ENCODE peak calls at places on chromosome 19, in nine cellular contexts. P is ELF-1; T is ureter; N is activated CD4-positive, alpha-beta T cell treated with anti-CD3 and anti-CD28 coated beads for 48 hours; R is HS-5; U is bronchial epithelial cell; K is EL; A is SK-MEL-5; X is DMS 273 treated with DMSO at 0.1 percent for 48 hours. H is an unnamed sample.
A peak's percentile ranks its signal among the peaks of the same experiment; 100 is the strongest.

GRCh38 chr19:38650911-38651584 is 3.6 kb downstream of the ACTN4 start:
- DNase-seq in T (no peak), U (peak; percentile 80), A (no peak), N (no peak), P (no peak), X (no peak), R (peak; percentile 97), K (peak; percentile 92), H (peak; percentile 80)

GRCh38 chr19:4390017-4390861 is 10.1 kb downstream of the SH3GL1 start:
- DNase-seq in X (no peak), A (no peak), P (peak; percentile 94), R (no peak), U (peak; percentile 33), N (no peak), K (peak; percentile 28), T (no peak), H (peak; percentile 17)

GRCh38 chr19:18588611-18589379 is at the start of gene REX1BD:
- DNase-seq in T (peak; percentile 83), X (peak; percentile 48), R (peak; percentile 48), K (peak; percentile 83), U (peak; percentile 43), A (peak; percentile 55), P (peak; percentile 93), N (peak; percentile 89), H (peak; percentile 66)

GRCh38 chr19:56294557-56294956 is 20.1 kb downstream of the ZSCAN5A start:
- DNase-seq in N (no peak), T (no peak), U (peak; percentile 83), A (peak; percentile 69), X (no peak), R (no peak), P (no peak), K (peak; percentile 26), H (peak; percentile 94)

GRCh38 chr19:38990949-38991697 is 15.6 kb upstream of the FBXO17 start:
- DNase-seq in R (no peak), A (no peak), P (no peak), T (peak; percentile 49), U (no peak), N (no peak), K (peak; percentile 76), X (no peak), H (no peak)

GRCh38 chr19:41699968-41700323 is 8.5 kb upstream of the CEACAM5 start:
- DNase-seq in U (no peak), T (peak; percentile 27), K (no peak), R (no peak), A (no peak), X (no peak), P (no peak), N (no peak), H (no peak)

GRCh38 chr19:28633223-28634030 is 579.5 kb downstream of the UQCRFS1 start:
- DNase-seq in R (no peak), K (peak; percentile 56), N (peak; percentile 61), P (peak; percentile 85), X (peak; percentile 32), U (peak; percentile 3), A (peak; percentile 82), T (no peak), H (peak; percentile 46)

GRCh38 chr19:39405261-39405912 is 1.3 kb upstream of the ZFP36 start:
- DNase-seq in N (no peak), A (no peak), T (no peak), P (no peak), R (no peak), K (no peak), X (no peak), U (no peak), H (no peak)

GRCh38 chr19:7541828-7542443 is 6.4 kb downstream of the PNPLA6 start:
- DNase-seq in T (no peak), P (no peak), R (no peak), K (no peak), N (no peak), X (no peak), A (no peak), U (no peak), H (no peak)

H was measured in mammary epithelial cell.